ENCODE peak calls at places on chromosomes 1 and 21, in six cellular contexts. One of them, this sample, is unnamed.

GRCh38 chr1:207007352-207008033 is 25.1 kb downstream of the C1orf116 start:
- DNase-seq in IMR-90: peak; percentile 91
- DNase-seq in breast epithelium: peak; percentile 94
- DNase-seq in heart left ventricle: no peak
- DNase-seq in Peyer's patch: no peak
- DNase-seq in tibial nerve: peak; percentile 23
- DNase-seq in this sample: no peak

GRCh38 chr1:178120088-178120487 is 26.2 kb downstream of the RASAL2 start:
- DNase-seq in IMR-90: no peak
- DNase-seq in breast epithelium: no peak
- DNase-seq in heart left ventricle: no peak
- DNase-seq in Peyer's patch: no peak
- DNase-seq in tibial nerve: no peak
- DNase-seq in this sample: no peak

GRCh38 chr1:67939176-67939751 is 106.0 kb upstream of the GNG12 start:
- DNase-seq in IMR-90: no peak
- DNase-seq in breast epithelium: no peak
- DNase-seq in heart left ventricle: no peak
- DNase-seq in Peyer's patch: no peak
- DNase-seq in tibial nerve: no peak
- DNase-seq in this sample: no peak

GRCh38 chr1:22827666-22828065 is 117.0 kb downstream of the EPHB2 start:
- DNase-seq in IMR-90: no peak
- DNase-seq in breast epithelium: no peak
- DNase-seq in heart left ventricle: no peak
- DNase-seq in Peyer's patch: no peak
- DNase-seq in tibial nerve: no peak
- DNase-seq in this sample: no peak

GRCh38 chr1:78492376-78492950 is 1.7 kb downstream of the PTGFR start:
- DNase-seq in IMR-90: no peak
- DNase-seq in breast epithelium: no peak
- DNase-seq in heart left ventricle: no peak
- DNase-seq in Peyer's patch: no peak
- DNase-seq in tibial nerve: peak; percentile 45
- DNase-seq in this sample: no peak

GRCh38 chr1:56799605-56800398 is 19.4 kb downstream of the FYB2 start:
- DNase-seq in IMR-90: peak; percentile 81
- DNase-seq in breast epithelium: no peak
- DNase-seq in heart left ventricle: no peak
- DNase-seq in Peyer's patch: no peak
- DNase-seq in tibial nerve: no peak
- DNase-seq in this sample: no peak

GRCh38 chr1:6635910-6636760 is 11.5 kb downstream of the THAP3 start:
- DNase-seq in IMR-90: peak; percentile 21
- DNase-seq in breast epithelium: no peak
- DNase-seq in heart left ventricle: no peak
- DNase-seq in Peyer's patch: no peak
- DNase-seq in tibial nerve: no peak
- DNase-seq in this sample: no peak

GRCh38 chr1:116242741-116243140 is 130.3 kb upstream of the ATP1A1 start:
- DNase-seq in IMR-90: no peak
- DNase-seq in breast epithelium: no peak
- DNase-seq in heart left ventricle: no peak
- DNase-seq in Peyer's patch: peak; percentile 79
- DNase-seq in tibial nerve: no peak
- DNase-seq in this sample: no peak

GRCh38 chr1:161905269-161905884 is 118.3 kb downstream of the OLFML2B start:
- DNase-seq in IMR-90: peak; percentile 20
- DNase-seq in breast epithelium: no peak
- DNase-seq in heart left ventricle: no peak
- DNase-seq in Peyer's patch: no peak
- DNase-seq in tibial nerve: no peak
- DNase-seq in this sample: no peak

GRCh38 chr1:1122078-1122811 is 6.4 kb upstream of the C1orf159 start:
- DNase-seq in IMR-90: peak; percentile 59
- DNase-seq in breast epithelium: peak; percentile 69
- DNase-seq in heart left ventricle: peak; percentile 81
- DNase-seq in Peyer's patch: peak; percentile 93
- DNase-seq in tibial nerve: peak; percentile 72
- DNase-seq in this sample: no peak

GRCh38 chr1:51061231-51061943 is 40.6 kb upstream of the C1orf185 start:
- DNase-seq in IMR-90: peak; percentile 18
- DNase-seq in breast epithelium: no peak
- DNase-seq in heart left ventricle: no peak
- DNase-seq in Peyer's patch: no peak
- DNase-seq in tibial nerve: no peak
- DNase-seq in this sample: no peak

GRCh38 chr1:178651742-178652141 is 73.3 kb upstream of the RALGPS2 start:
- DNase-seq in IMR-90: peak; percentile 83
- DNase-seq in breast epithelium: no peak
- DNase-seq in heart left ventricle: peak; percentile 31
- DNase-seq in Peyer's patch: no peak
- DNase-seq in tibial nerve: no peak
- DNase-seq in this sample: no peak

GRCh38 chr1:31944205-31945089 is 6.3 kb upstream of the PTP4A2 start:
- DNase-seq in IMR-90: peak; percentile 87
- DNase-seq in breast epithelium: peak; percentile 49
- DNase-seq in heart left ventricle: peak; percentile 90
- DNase-seq in Peyer's patch: peak; percentile 92
- DNase-seq in tibial nerve: peak; percentile 89
- DNase-seq in this sample: no peak

DNA sequence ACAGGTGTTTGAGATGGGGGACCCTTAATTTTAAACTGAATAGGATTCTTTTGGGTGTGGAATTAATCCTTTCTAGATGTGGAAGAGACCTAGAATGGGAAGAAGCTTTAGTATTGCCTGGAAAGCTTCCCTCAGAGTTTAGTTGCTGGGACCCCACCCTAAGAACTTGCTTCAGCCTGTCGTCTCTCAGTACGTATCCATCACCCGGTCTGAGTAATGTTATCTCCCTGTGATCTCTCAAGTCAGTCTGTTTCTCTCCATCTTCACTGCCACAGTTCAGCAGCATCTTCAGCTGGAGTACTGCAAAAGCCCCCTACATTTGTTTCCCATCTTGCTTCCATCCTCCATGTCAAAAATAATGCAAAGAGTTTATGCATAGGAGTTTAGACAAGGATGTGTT is 28.9 kb downstream of the CNST start:
- DNase-seq in IMR-90: no peak
- DNase-seq in breast epithelium: no peak
- DNase-seq in heart left ventricle: no peak
- DNase-seq in Peyer's patch: no peak
- DNase-seq in tibial nerve: no peak
- DNase-seq in this sample: no peak
- H3K4me1 ChIP-seq in IMR-90: peaks cover 16% of the 10 kb centered on the region
- H3K4me1 ChIP-seq in breast epithelium: no peaks in the 10 kb centered on the region
- H3K4me1 ChIP-seq in heart left ventricle: peaks cover 11% of the 10 kb centered on the region
- H3K4me1 ChIP-seq in Peyer's patch: no peaks in the 10 kb centered on the region
- H3K4me1 ChIP-seq in tibial nerve: no peaks in the 10 kb centered on the region
- H3K4me1 ChIP-seq in this sample: peaks cover 48% of the 10 kb centered on the region

GRCh38 chr1:247352175-247352574 is 20.5 kb upstream of the ZNF496 start:
- DNase-seq in IMR-90: no peak
- DNase-seq in breast epithelium: no peak
- DNase-seq in heart left ventricle: no peak
- DNase-seq in Peyer's patch: no peak
- DNase-seq in tibial nerve: no peak
- DNase-seq in this sample: no peak
- H3K36me3 ChIP-seq in IMR-90: no peaks in the 10 kb centered on the region
- H3K36me3 ChIP-seq in breast epithelium: no peaks in the 10 kb centered on the region
- H3K36me3 ChIP-seq in heart left ventricle: no peaks in the 10 kb centered on the region
- H3K36me3 ChIP-seq in Peyer's patch: no peaks in the 10 kb centered on the region
- H3K36me3 ChIP-seq in tibial nerve: no peaks in the 10 kb centered on the region
- H3K36me3 ChIP-seq in this sample: no peaks in the 10 kb centered on the region

GRCh38 chr1:169486281-169486904 is 649 bp upstream of the SLC19A2 start:
- DNase-seq in IMR-90: peak; percentile 66
- DNase-seq in breast epithelium: no peak
- DNase-seq in heart left ventricle: no peak
- DNase-seq in Peyer's patch: no peak
- DNase-seq in tibial nerve: no peak
- DNase-seq in this sample: no peak
- TF ChIP-seq POLR2A in IMR-90: no peak
- TF ChIP-seq POLR2A in breast epithelium: no peak
- TF ChIP-seq POLR2A in heart left ventricle: no peak
- TF ChIP-seq POLR2A in Peyer's patch: no peak
- TF ChIP-seq POLR2A in tibial nerve: no peak
- TF ChIP-seq POLR2A in this sample: no peak

GRCh38 chr21:40936771-40937261 is 89.9 kb upstream of the DSCAM start:
- DNase-seq in IMR-90: no peak
- DNase-seq in breast epithelium: no peak
- DNase-seq in heart left ventricle: no peak
- DNase-seq in Peyer's patch: no peak
- DNase-seq in tibial nerve: no peak
- DNase-seq in this sample: no peak
- H3K4me1 ChIP-seq in IMR-90: no peaks in the 10 kb centered on the region
- H3K4me1 ChIP-seq in breast epithelium: no peaks in the 10 kb centered on the region
- H3K4me1 ChIP-seq in heart left ventricle: no peaks in the 10 kb centered on the region
- H3K4me1 ChIP-seq in Peyer's patch: no peaks in the 10 kb centered on the region
- H3K4me1 ChIP-seq in tibial nerve: no peaks in the 10 kb centered on the region
- H3K4me1 ChIP-seq in this sample: no peaks in the 10 kb centered on the region

GRCh38 chr1:147281950-147282349 is 39.5 kb downstream of the CHD1L start:
- DNase-seq in IMR-90: no peak
- DNase-seq in breast epithelium: no peak
- DNase-seq in heart left ventricle: no peak
- DNase-seq in Peyer's patch: no peak
- DNase-seq in tibial nerve: no peak
- DNase-seq in this sample: no peak
- H3K36me3 ChIP-seq in IMR-90: peaks cover 23% of the 10 kb centered on the region
- H3K36me3 ChIP-seq in breast epithelium: no peaks in the 10 kb centered on the region
- H3K36me3 ChIP-seq in heart left ventricle: peaks cover 2% of the 10 kb centered on the region
- H3K36me3 ChIP-seq in Peyer's patch: peaks cover 84% of the 10 kb centered on the region
- H3K36me3 ChIP-seq in tibial nerve: peaks cover 93% of the 10 kb centered on the region
- H3K36me3 ChIP-seq in this sample: peaks cover 57% of the 10 kb centered on the region

GRCh38 chr1:2586154-2587070 is at the start of gene PRXL2B:
- DNase-seq in IMR-90: peak; percentile 98
- DNase-seq in breast epithelium: peak; percentile 99
- DNase-seq in heart left ventricle: peak; percentile 100
- DNase-seq in Peyer's patch: peak; percentile 100
- DNase-seq in tibial nerve: peak; percentile 97
- DNase-seq in this sample: peak; percentile 99
- TF ChIP-seq POLR2A in IMR-90: no peak
- TF ChIP-seq POLR2A in breast epithelium: no peak
- TF ChIP-seq POLR2A in heart left ventricle: peak; percentile 95
- TF ChIP-seq POLR2A in Peyer's patch: peak; percentile 90
- TF ChIP-seq POLR2A in tibial nerve: peak; percentile 95
- TF ChIP-seq POLR2A in this sample: peak; percentile 95

GRCh38 chr1:175197536-175197935 is 5.0 kb upstream of the KIAA0040 start:
- DNase-seq in IMR-90: no peak
- DNase-seq in breast epithelium: peak; percentile 67
- DNase-seq in heart left ventricle: no peak
- DNase-seq in Peyer's patch: no peak
- DNase-seq in tibial nerve: no peak
- DNase-seq in this sample: no peak
- H3K4me1 ChIP-seq in IMR-90: peaks cover 2% of the 10 kb centered on the region
- H3K4me1 ChIP-seq in breast epithelium: peaks cover 8% of the 10 kb centered on the region
- H3K4me1 ChIP-seq in heart left ventricle: peaks cover 23% of the 10 kb centered on the region
- H3K4me1 ChIP-seq in Peyer's patch: no peaks in the 10 kb centered on the region
- H3K4me1 ChIP-seq in tibial nerve: peaks cover 3% of the 10 kb centered on the region
- H3K4me1 ChIP-seq in this sample: peaks cover 45% of the 10 kb centered on the region

This sample was measured in vagina.